ENCODE peak calls at places on chromosome 20, in five cellular contexts. H, I, V, Y and E are unnamed samples.

GRCh38 chr20:35939264-35939663 is 15.0 kb downstream of the SCAND1 start:
- DNase-seq in Y (no peak), I (no peak), V (peak), H (no peak), E (no peak)

GRCh38 chr20:56268536-56268935 is 20.0 kb downstream of the MC3R start:
- DNase-seq in V (no peak), H (no peak), Y (no peak), I (no peak), E (no peak)

GRCh38 chr20:919491-919916 is 3.4 kb upstream of the ANGPT4 start:
- DNase-seq in H (no peak), V (no peak), I (no peak), Y (no peak), E (no peak)

GRCh38 chr20:26209171-26209941 is 512.7 kb upstream of the ZNF337 start:
- DNase-seq in V (peak), I (no peak), Y (peak), H (no peak), E (no peak)

GRCh38 chr20:4942336-4942735 is 59.0 kb downstream of the SLC23A2 start:
- DNase-seq in Y (no peak), I (peak), H (no peak), V (no peak), E (no peak)

GRCh38 chr20:44357555-44358130 is 2.1 kb downstream of the HNF4A start:
- DNase-seq in V (no peak), Y (no peak), H (no peak), I (no peak), E (peak)

GRCh38 chr20:967796-968742 is 34.0 kb downstream of the RSPO4 start:
- DNase-seq in V (no peak), H (no peak), Y (no peak), I (no peak), E (no peak)

GRCh38 chr20:33480071-33480470 is 9.8 kb upstream of the CBFA2T2 start:
- DNase-seq in V (peak), I (no peak), H (no peak), Y (peak), E (no peak)

GRCh38 chr20:45347936-45348809 is at the start of gene SDC4:
- DNase-seq in I (no peak), Y (peak), H (no peak), V (peak), E (peak)

GRCh38 chr20:1324598-1325172 is 4.3 kb downstream of the SDCBP2 start:
- DNase-seq in I (peak), H (no peak), Y (no peak), V (peak), E (peak)

GRCh38 chr20:61400499-61400898 is 148.4 kb downstream of the CDH4 start:
- DNase-seq in H (no peak), V (no peak), Y (peak), I (no peak), E (no peak)

GRCh38 chr20:7765221-7765620 is 175.0 kb downstream of the HAO1 start:
- DNase-seq in H (no peak), Y (no peak), I (no peak), V (no peak), E (no peak)

GRCh38 chr20:62020935-62021701 is 44.6 kb downstream of the TAF4 start:
- DNase-seq in Y (peak), I (no peak), H (peak), V (peak), E (peak)

GRCh38 chr20:45407783-45408645 is at the start of gene DBNDD2:
- DNase-seq in I (no peak), V (peak), H (peak), Y (no peak), E (no peak)

GRCh38 chr20:48107560-48107959 is 322.3 kb upstream of the SULF2 start:
- DNase-seq in V (no peak), H (no peak), I (no peak), Y (peak), E (no peak)

GRCh38 chr20:32070690-32071213 is 18.7 kb downstream of the HCK start:
- DNase-seq in I (no peak), H (no peak), Y (no peak), V (no peak), E (no peak)

GRCh38 chr20:46130534-46130933 is 12.4 kb downstream of the CD40 start:
- DNase-seq in H (peak), Y (peak), V (no peak), I (no peak), E (no peak)

GRCh38 chr20:25227317-25227831 is 20.5 kb upstream of the PYGB start:
- DNase-seq in I (no peak), V (peak), Y (no peak), H (no peak), E (no peak)

GRCh38 chr20:16615199-16615598 is 42.0 kb upstream of the KIF16B start:
- DNase-seq in Y (no peak), H (no peak), V (no peak), I (peak), E (no peak)

GRCh38 chr20:38418509-38419204 is 16.5 kb downstream of the SNHG17 start:
- DNase-seq in H (peak), Y (no peak), V (peak), I (no peak), E (peak)

GRCh38 chr20:61850926-61851900 is 214.5 kb downstream of the TAF4 start:
- DNase-seq in I (no peak), H (no peak), V (peak), Y (peak), E (no peak)

GRCh38 chr20:36848078-36848660 is 27.8 kb upstream of the TLDC2 start:
- DNase-seq in V (peak), Y (peak), I (peak), H (no peak), E (no peak)

GRCh38 chr20:31719644-31720485 is 2.8 kb downstream of the BCL2L1 start:
- DNase-seq in I (no peak), V (no peak), Y (no peak), H (no peak), E (peak)

GRCh38 chr20:60937581-60937980 is 314.5 kb upstream of the CDH4 start:
- DNase-seq in H (no peak), Y (no peak), V (no peak), I (no peak), E (no peak)

GRCh38 chr20:11935754-11936551 is 18.3 kb downstream of the BTBD3 start:
- DNase-seq in I (no peak), H (no peak), V (no peak), Y (no peak), E (no peak)

GRCh38 chr20:32742322-32743236 is 688 bp downstream of the COMMD7 start:
- DNase-seq in V (peak), Y (peak), H (peak), I (no peak), E (no peak)

GRCh38 chr20:10453241-10453640 is 18.1 kb downstream of the SLX4IP start:
- DNase-seq in H (no peak), Y (no peak), I (no peak), V (no peak), E (no peak)

GRCh38 chr20:3753501-3754257 is 13.9 kb downstream of the ADISSP start:
- DNase-seq in V (peak), Y (peak), I (no peak), H (no peak), E (no peak)

GRCh38 chr20:22490287-22491187 is 93.8 kb downstream of the FOXA2 start:
- DNase-seq in I (no peak), V (no peak), H (no peak), Y (peak), E (peak)
- TF ChIP-seq CTCF in I (no peak), V (no peak), H (no peak), Y (no peak), E (no peak)

DNA sequence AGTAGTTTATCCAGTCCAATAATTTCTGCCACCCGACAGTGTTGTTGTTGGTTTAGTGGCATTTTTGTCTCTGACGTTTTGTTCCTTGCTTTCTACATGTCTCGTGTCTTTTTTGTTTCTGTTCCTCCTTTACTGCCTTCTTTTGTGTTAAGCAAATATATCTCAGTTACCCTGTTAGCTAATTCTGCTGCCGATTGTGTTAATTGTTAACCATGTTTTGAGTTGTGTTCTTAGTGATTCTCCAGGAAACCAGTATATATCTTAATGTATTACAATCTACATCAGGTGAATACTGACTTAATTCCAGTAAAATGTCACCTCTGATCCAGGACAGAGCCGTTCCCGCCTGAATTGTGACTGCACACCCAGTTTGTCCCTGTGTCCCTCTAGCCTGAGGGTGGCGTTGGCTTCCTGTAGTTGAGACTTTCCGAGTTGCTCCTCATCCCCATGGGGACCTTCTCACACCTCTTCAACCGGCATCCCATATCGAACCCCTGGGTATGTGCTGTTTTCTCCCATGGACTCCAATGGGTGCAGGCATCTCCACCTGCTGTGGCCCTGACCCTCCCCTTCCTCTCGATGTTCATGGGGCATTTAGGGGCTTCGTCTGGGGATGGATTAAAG is 35.8 kb upstream of the BHLHE23 start:
- DNase-seq in H (no peak), I (no peak), V (no peak), Y (peak), E (no peak)
- H3K27ac ChIP-seq in H (no peak), I (no peak), V (no peak), Y (no peak), E (no peak)

DNA sequence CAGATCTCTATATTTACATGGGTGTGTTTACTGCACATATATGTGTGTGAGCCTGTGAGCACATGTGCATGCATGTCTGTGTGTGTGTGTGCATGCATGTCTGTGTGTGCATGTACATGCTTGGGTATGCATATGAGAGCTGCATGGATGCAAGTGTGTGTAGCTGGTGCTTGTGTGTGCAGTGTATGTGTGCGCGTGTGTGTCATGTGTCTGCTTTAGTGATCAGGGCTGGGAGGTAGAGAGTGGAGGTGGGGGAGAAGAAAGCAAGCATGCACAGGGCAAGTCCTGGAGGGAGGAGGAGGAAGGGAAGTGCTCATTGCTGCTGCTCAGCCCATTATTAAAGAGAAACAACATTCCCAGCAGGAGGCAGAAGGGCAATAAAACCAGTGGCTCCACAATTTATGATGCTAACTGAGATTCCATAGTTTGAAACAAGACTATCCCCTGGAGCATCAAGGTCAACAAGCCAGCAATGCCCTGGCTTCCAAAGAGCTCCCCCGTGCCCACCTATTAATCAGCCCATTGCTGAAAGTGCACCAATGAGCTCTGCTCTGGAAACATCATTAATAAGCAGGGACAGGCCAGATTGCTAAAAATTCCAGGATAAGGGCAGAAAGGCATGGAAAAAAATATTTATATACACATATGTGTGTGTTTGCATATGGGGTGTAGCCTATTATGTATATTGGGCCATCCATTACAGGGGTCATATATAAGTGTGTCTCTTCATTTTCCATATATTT is 414.0 kb downstream of the MAFB start:
- DNase-seq in H (no peak), I (no peak), V (no peak), Y (no peak), E (no peak)
- H3K4me3 ChIP-seq in H (no peak), I (no peak), V (no peak), Y (no peak), E (no peak)

GRCh38 chr20:58344741-58345140 is 35.2 kb downstream of the RAB22A start:
- DNase-seq in Y (no peak), I (no peak), H (no peak), V (peak), E (no peak)

GRCh38 chr20:58352454-58352853 is 36.6 kb upstream of the VAPB start:
- DNase-seq in V (no peak), H (no peak), I (no peak), Y (no peak), E (no peak)

DNA sequence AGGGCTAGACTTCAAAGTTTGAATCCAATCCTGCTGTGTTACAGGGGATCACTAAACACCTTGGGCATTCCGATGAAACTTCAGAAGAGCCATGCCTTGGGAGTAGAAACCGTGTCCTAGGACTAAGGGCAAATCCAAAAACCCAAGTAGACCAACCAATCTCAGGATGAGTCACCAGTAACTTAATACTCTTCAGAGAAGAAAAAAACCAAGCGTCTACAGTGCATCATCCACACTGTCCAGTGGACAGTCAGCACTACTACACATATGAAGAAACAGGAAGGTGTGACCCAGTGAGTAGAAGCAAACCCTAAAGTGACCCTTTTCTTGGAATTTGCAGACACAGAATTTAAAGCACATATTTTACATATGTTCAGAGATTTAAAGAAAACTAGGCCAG is 39.4 kb upstream of the VAPB start:
- DNase-seq in Y (no peak), I (no peak), H (no peak), V (peak), E (no peak)
- TF ChIP-seq CTCF in Y (no peak), I (peak), H (no peak), V (peak), E (no peak)

DNA sequence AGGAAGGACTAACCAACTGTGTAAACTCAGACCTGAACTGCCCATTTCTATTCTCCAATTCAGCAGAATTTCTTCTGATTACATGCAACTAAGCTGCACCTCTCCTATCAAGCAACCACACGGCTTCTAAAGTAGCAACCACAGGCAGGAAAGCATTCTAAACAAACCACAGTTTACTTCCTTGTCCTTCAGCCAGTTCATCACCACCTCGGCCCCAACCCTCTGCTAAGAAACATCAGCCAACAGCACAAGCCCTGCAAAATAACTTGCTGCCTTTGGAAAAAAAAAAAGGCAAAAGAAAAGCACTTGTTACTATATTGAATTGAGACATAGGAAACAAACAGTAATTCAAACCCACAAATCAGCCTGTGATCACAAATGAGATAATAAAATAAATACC is 140.3 kb downstream of the NFATC2 start:
- DNase-seq in Y (no peak), V (no peak), H (no peak), I (peak), E (no peak)
- H3K27ac ChIP-seq in Y (no peak), V (no peak), H (no peak), I (no peak), E (no peak)

GRCh38 chr20:49814057-49814675 is 1.5 kb downstream of the SLC9A8 start:
- DNase-seq in Y (no peak), I (no peak), V (no peak), H (no peak), E (no peak)
- H3K4me3 ChIP-seq in Y (peak), I (no peak), V (no peak), H (peak), E (no peak)